ENCODE peak calls at places on chromosomes 3 and 15, in eight cellular contexts. Y, B, W, G, I, Z, V and Q are unnamed samples.

GRCh38 chr3:10370429-10370828 is 49.5 kb upstream of the SEC13 start:
- DNase-seq in I (no peak), B (no peak), V (no peak), W (no peak), G (no peak), Y (no peak), Z (peak), Q (no peak)

GRCh38 chr15:66936115-66936863 is 129.1 kb upstream of the SMAD3 start:
- DNase-seq in V (peak), Z (no peak), B (no peak), W (no peak), Y (no peak), I (no peak), G (no peak), Q (no peak)

GRCh38 chr15:59611277-59612260 is at the start of gene GCNT3:
- DNase-seq in G (peak), Y (no peak), Z (no peak), B (no peak), V (no peak), I (no peak), W (no peak), Q (no peak)

GRCh38 chr3:73674280-73674679 is 49.5 kb upstream of the PDZRN3 start:
- DNase-seq in V (no peak), G (no peak), W (no peak), Y (no peak), B (no peak), Z (no peak), I (no peak), Q (peak)

GRCh38 chr3:139123377-139124095 is 78.8 kb upstream of the PRR23C start:
- DNase-seq in I (no peak), W (no peak), G (no peak), B (peak), Y (no peak), V (no peak), Z (no peak), Q (no peak)

GRCh38 chr15:39935241-39935640 is 1.3 kb downstream of the EIF2AK4 start:
- DNase-seq in V (no peak), G (no peak), W (no peak), I (no peak), Y (no peak), Z (no peak), B (no peak), Q (no peak)

GRCh38 chr15:33964665-33965040 is 3.6 kb upstream of the CHRM5 start:
- DNase-seq in V (no peak), Y (no peak), I (no peak), B (no peak), Z (no peak), W (no peak), G (no peak), Q (no peak)

GRCh38 chr3:118628704-118629341 is 405.8 kb downstream of the IGSF11 start:
- DNase-seq in B (no peak), Z (peak), Y (peak), V (peak), I (peak), G (peak), W (no peak), Q (peak)

GRCh38 chr3:25035511-25035910 is 392.6 kb upstream of the RARB start:
- DNase-seq in G (no peak), I (no peak), V (no peak), B (no peak), W (no peak), Y (no peak), Z (no peak), Q (no peak)

GRCh38 chr3:14847613-14848541 is 29.1 kb downstream of the FGD5 start:
- DNase-seq in G (no peak), B (no peak), Y (no peak), W (no peak), Z (peak), I (peak), V (peak), Q (no peak)

GRCh38 chr3:43497405-43497804 is 124.4 kb downstream of the ANO10 start:
- DNase-seq in Z (no peak), V (no peak), I (no peak), B (no peak), W (no peak), G (no peak), Y (no peak), Q (no peak)

GRCh38 chr3:10116138-10116460 is 624 bp downstream of the BRK1 start:
- DNase-seq in G (peak), I (no peak), V (no peak), Z (peak), Y (no peak), B (no peak), W (no peak), Q (no peak)

GRCh38 chr3:113516115-113516505 is 1.2 kb upstream of the SPICE1 start:
- DNase-seq in Z (no peak), V (no peak), W (no peak), B (no peak), Y (no peak), I (no peak), G (peak), Q (no peak)

GRCh38 chr3:113508966-113509365 is 6.0 kb downstream of the SPICE1 start:
- DNase-seq in B (no peak), V (no peak), W (no peak), Y (no peak), Z (no peak), I (no peak), G (no peak), Q (no peak)

DNA sequence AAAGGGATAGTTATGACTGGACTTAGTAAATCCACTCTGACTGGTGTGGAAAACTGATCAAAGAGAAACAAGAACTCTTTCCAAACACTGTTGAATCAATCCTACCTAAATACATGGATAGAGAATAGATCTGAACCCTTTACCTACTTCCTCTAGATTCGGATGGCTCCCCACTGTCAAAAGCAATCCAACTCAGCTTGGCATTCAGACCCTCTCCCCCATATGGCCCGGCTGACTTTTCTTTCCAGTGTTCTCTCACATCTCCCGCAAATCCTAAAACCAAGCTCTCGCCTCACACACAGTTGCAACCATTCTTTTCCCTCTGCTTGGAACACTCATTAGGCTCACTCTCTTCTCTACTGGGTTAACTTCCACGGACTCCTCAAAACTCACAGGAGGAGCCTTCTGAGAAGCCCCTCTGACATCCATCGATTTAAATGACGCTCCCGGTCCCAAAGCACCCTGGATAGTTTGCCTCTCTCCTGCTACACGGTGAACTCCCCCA is 639 bp downstream of the SPICE1 start:
- DNase-seq in V (no peak), I (no peak), Z (no peak), Y (no peak), W (no peak), B (no peak), G (peak), Q (no peak)
- H3K27ac ChIP-seq in V (peak), I (no peak), Z (peak), Y (peak), W (peak), B (peak), G (peak), Q (peak)

GRCh38 chr15:89364341-89364740 is 29.7 kb upstream of the POLG start:
- DNase-seq in I (no peak), Y (no peak), W (peak), V (no peak), Z (no peak), B (no peak), G (no peak), Q (no peak)
- TF ChIP-seq POLR2AphosphoS5 in I (no peak), Y (no peak), W (no peak), V (no peak), Z (no peak), B (no peak), G (no peak), Q (no peak)

GRCh38 chr15:89444241-89444797 is 52.1 kb downstream of the RHCG start:
- DNase-seq in Y (no peak), G (no peak), B (no peak), V (no peak), Z (no peak), I (no peak), W (no peak), Q (no peak)

GRCh38 chr15:89442155-89442554 is 54.2 kb downstream of the RHCG start:
- DNase-seq in B (no peak), I (no peak), G (no peak), Z (no peak), Y (no peak), W (no peak), V (no peak), Q (no peak)

GRCh38 chr15:89439764-89440163 is 56.6 kb downstream of the RHCG start:
- DNase-seq in Y (no peak), B (no peak), I (no peak), W (no peak), V (no peak), Z (no peak), G (no peak), Q (no peak)

GRCh38 chr15:89442671-89443307 is 53.6 kb downstream of the RHCG start:
- DNase-seq in Y (peak), Z (peak), G (peak), V (no peak), W (no peak), I (peak), B (no peak), Q (no peak)

GRCh38 chr15:89441295-89441762 is 55.1 kb downstream of the RHCG start:
- DNase-seq in I (no peak), B (no peak), Y (no peak), V (no peak), G (no peak), W (peak), Z (no peak), Q (no peak)
- H3K27ac ChIP-seq in I (no peak), B (no peak), Y (no peak), V (no peak), G (no peak), W (peak), Z (no peak), Q (no peak)

DNA sequence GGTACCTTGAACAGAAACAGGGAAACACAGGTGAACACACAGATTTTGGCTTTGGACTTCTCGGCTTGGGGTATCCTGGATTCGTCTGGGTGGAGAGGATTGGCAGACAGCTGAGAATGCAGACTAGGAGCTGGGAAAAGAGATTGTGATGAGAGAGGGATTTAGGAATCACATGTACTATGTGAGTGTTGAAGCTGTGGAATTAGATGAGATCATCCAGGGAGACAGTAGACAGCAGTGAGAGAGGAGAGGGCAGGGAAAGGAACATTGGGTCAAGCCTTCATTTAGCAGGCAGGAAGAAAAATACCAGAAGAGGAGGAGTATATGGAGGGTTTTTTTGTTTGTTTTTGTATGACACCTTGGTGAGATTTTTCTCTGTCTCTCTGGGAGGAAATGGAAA is 262.1 kb upstream of the TBL1XR1 start:
- DNase-seq in Y (no peak), I (no peak), G (no peak), V (no peak), Z (no peak), W (no peak), B (no peak), Q (no peak)
- TF ChIP-seq POLR2AphosphoS5 in Y (no peak), I (no peak), G (no peak), V (peak), Z (no peak), W (no peak), B (peak), Q (peak)

GRCh38 chr3:133573054-133573628 is 345 bp upstream of the CDV3 start:
- DNase-seq in I (peak), Z (peak), W (peak), B (peak), V (peak), G (peak), Y (peak), Q (peak)

GRCh38 chr3:133568294-133569014 is 5.0 kb upstream of the CDV3 start:
- DNase-seq in B (no peak), Z (no peak), I (no peak), Y (peak), G (peak), V (no peak), W (no peak), Q (no peak)

GRCh38 chr3:133572158-133573053 is 1.1 kb upstream of the CDV3 start:
- DNase-seq in B (no peak), I (no peak), Z (peak), W (peak), V (no peak), Y (no peak), G (no peak), Q (no peak)

GRCh38 chr3:133570937-133571320 is 2.6 kb upstream of the CDV3 start:
- DNase-seq in W (no peak), Z (no peak), V (no peak), I (no peak), G (no peak), B (no peak), Y (no peak), Q (no peak)

DNA sequence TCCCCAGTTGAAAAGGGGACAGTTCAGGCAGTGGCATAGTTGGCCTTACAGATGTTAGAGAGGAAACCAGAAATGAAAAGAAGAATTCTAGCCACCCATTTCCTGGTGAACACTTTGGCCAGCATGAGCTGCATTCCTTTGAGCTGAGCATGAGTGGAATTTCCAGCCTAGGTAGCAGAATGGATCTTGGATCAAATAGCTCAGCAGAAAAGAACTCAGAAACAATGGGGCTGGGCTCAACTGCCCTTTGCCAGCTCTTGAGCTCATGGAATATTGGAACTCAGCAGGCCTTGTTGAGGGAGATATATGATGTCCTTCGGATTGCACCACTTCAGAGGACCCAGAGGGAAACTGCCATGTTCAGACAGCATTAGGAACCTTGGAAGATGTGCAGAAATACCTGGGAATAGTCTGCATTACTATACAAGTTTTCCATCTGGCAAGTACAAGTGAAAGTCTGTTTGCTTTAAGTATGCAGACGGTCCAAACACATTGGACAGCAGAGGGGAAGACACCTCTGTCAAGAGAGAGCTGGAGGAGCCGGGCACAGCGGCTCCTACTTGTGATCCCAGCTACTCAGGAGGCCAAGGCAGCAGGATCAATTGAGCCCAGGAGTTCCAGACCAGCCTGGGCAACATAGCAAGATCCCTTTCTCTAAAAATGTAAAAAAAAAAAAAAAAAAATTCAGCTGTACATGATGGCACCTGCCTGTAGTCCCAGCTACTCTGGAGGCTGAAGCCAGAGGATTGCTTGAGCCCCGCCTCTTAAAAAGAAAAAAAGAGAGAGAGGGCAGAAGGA is 3.1 kb upstream of the CDV3 start:
- DNase-seq in Z (no peak), I (no peak), W (no peak), V (no peak), Y (no peak), B (no peak), G (peak), Q (peak)
- H3K27ac ChIP-seq in Z (no peak), I (no peak), W (peak), V (peak), Y (peak), B (peak), G (no peak), Q (peak)

GRCh38 chr3:149086232-149086988 is at the start of gene HLTF:
- DNase-seq in Z (peak), G (peak), W (peak), Y (peak), I (peak), V (peak), B (peak), Q (peak)
- TF ChIP-seq POLR2AphosphoS5 in Z (peak), G (peak), W (peak), Y (peak), I (peak), V (peak), B (peak), Q (peak)

GRCh38 chr3:62950227-62950626 is 75.0 kb upstream of the CADPS start:
- DNase-seq in B (no peak), G (no peak), W (no peak), I (no peak), V (no peak), Y (no peak), Z (no peak), Q (no peak)

GRCh38 chr3:62955126-62955525 is 79.9 kb upstream of the CADPS start:
- DNase-seq in I (no peak), Z (no peak), V (no peak), Y (no peak), G (no peak), B (no peak), W (no peak), Q (no peak)

GRCh38 chr3:62951037-62951613 is 75.9 kb upstream of the CADPS start:
- DNase-seq in Z (no peak), B (no peak), Y (no peak), I (peak), W (no peak), G (no peak), V (no peak), Q (no peak)

GRCh38 chr3:62956411-62956810 is 81.2 kb upstream of the CADPS start:
- DNase-seq in Y (no peak), V (no peak), I (no peak), Z (no peak), G (no peak), B (no peak), W (no peak), Q (no peak)

GRCh38 chr3:62954579-62954978 is 79.4 kb upstream of the CADPS start:
- DNase-seq in Y (no peak), I (no peak), G (no peak), B (no peak), W (no peak), Z (no peak), V (no peak), Q (no peak)
- H3K27ac ChIP-seq in Y (no peak), I (no peak), G (no peak), B (no peak), W (no peak), Z (no peak), V (no peak), Q (no peak)

GRCh38 chr3:48662140-48662752 is 440 bp downstream of the CELSR3 start:
- DNase-seq in Z (peak), B (no peak), I (no peak), V (no peak), Y (no peak), G (no peak), W (no peak), Q (no peak)

GRCh38 chr3:48663489-48664312 is 1.0 kb upstream of the CELSR3 start:
- DNase-seq in Z (peak), Y (peak), W (peak), G (peak), B (peak), I (peak), V (peak), Q (peak)

GRCh38 chr3:48662753-48663488 is at the start of gene CELSR3:
- DNase-seq in Y (no peak), Z (peak), V (no peak), B (no peak), I (peak), W (no peak), G (peak), Q (peak)

GRCh38 chr3:48660800-48661400 is 1.8 kb downstream of the CELSR3 start:
- DNase-seq in Y (no peak), V (no peak), W (no peak), B (no peak), Z (no peak), G (no peak), I (no peak), Q (no peak)

GRCh38 chr3:48661501-48662139 is 1.1 kb downstream of the CELSR3 start:
- DNase-seq in B (no peak), V (peak), G (peak), I (no peak), W (peak), Z (peak), Y (no peak), Q (peak)
- TF ChIP-seq POLR2AphosphoS5 in B (peak), V (no peak), G (peak), I (no peak), W (peak), Z (no peak), Y (no peak), Q (peak)

DNA sequence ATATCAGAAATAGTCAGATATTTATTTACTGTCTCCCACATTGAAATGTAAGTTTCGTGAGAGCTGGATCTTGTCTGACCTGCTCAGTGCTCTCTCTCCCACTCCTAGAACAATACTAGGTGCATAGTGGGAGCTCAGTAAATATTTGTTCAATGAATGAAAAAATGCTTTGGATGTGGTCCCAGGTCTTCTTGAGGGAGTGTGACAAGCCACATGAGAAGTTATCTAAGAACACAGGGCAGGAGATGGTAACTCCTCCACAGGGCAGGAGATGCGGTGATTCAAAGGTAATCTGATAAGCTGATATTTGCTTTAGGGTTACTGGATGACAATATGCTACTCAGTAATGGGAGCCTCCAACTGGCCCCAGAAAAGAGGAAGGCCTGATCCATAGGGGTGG is 25.8 kb upstream of the PLA2G4E start:
- DNase-seq in B (no peak), G (peak), Z (no peak), Y (no peak), W (no peak), V (no peak), I (no peak), Q (no peak)
- H3K27ac ChIP-seq in B (no peak), G (no peak), Z (no peak), Y (no peak), W (no peak), V (no peak), I (no peak), Q (no peak)